ENCODE peak calls at places on chromosomes 11 and 22, in four cellular contexts. G, J, L and O are unnamed samples.

GRCh38 chr11:88292156-88292844 is 45.2 kb downstream of the CTSC start:
- DNase-seq in G (peak), J (no peak), L (no peak), O (peak)

GRCh38 chr11:124322356-124322755 is 2.4 kb upstream of the OR8D2 start:
- DNase-seq in G (no peak), J (no peak), L (no peak), O (no peak)

GRCh38 chr11:61671527-61671926 is 8.7 kb upstream of the DAGLA start:
- DNase-seq in G (no peak), J (no peak), L (no peak), O (no peak)

GRCh38 chr22:33440756-33441155 is 382.6 kb upstream of the SYN3 start:
- DNase-seq in G (no peak), J (no peak), L (no peak), O (no peak)

GRCh38 chr11:69683764-69684333 is 8.7 kb upstream of the LTO1 start:
- DNase-seq in G (peak), J (no peak), L (no peak), O (no peak)

GRCh38 chr11:7591107-7591894 is 77.5 kb downstream of the PPFIBP2 start:
- DNase-seq in G (no peak), J (peak), L (no peak), O (no peak)

GRCh38 chr11:76946223-76946622 is 85.5 kb downstream of the ACER3 start:
- DNase-seq in G (no peak), J (no peak), L (no peak), O (no peak)

GRCh38 chr22:23192133-23192532 is 11.8 kb downstream of the BCR start:
- DNase-seq in G (no peak), J (no peak), L (no peak), O (peak)